ENCODE peak calls at places on chromosomes 13 and 19, in nine cellular contexts. U, Q, P, E, L, T, A, R and F are unnamed samples. For H3K4me1, the result is how much of the 10 kb centered on the place peaks cover.

GRCh38 chr19:7349961-7350711 is 1.4 kb downstream of the ARHGEF18 start:
- DNase-seq in L (no peak), R (no peak), E (no peak), T (no peak), P (no peak), A (no peak), Q (no peak), U (no peak), F (peak)

GRCh38 chr13:58302349-58302748 is 670.8 kb downstream of the PCDH17 start:
- DNase-seq in P (no peak), Q (no peak), T (no peak), E (no peak), U (no peak), R (no peak), A (no peak), L (no peak), F (no peak)

GRCh38 chr19:14059652-14060155 is 2.2 kb downstream of the PALM3 start:
- DNase-seq in L (no peak), U (no peak), E (peak), A (peak), Q (peak), R (no peak), P (no peak), T (no peak), F (no peak)

GRCh38 chr19:49212302-49212701 is 54.7 kb downstream of the TRPM4 start:
- DNase-seq in Q (no peak), U (no peak), L (no peak), P (no peak), R (no peak), T (no peak), A (no peak), E (no peak), F (no peak)

GRCh38 chr19:6287269-6287885 is 7.6 kb upstream of the MLLT1 start:
- DNase-seq in P (no peak), Q (no peak), A (no peak), E (no peak), L (no peak), U (no peak), T (peak), R (no peak), F (no peak)

GRCh38 chr13:96768524-96768923 is 225.8 kb downstream of the OXGR1 start:
- DNase-seq in Q (no peak), U (no peak), R (no peak), L (no peak), P (no peak), T (no peak), A (no peak), E (no peak), F (no peak)

GRCh38 chr19:41161903-41162302 is 31.1 kb upstream of the CYP2S1 start:
- DNase-seq in R (no peak), A (no peak), U (no peak), E (no peak), P (no peak), Q (no peak), L (no peak), T (no peak), F (no peak)

GRCh38 chr13:39773833-39774232 is 118.4 kb downstream of the COG6 start:
- DNase-seq in U (no peak), L (peak), P (no peak), Q (no peak), R (peak), E (no peak), T (peak), A (no peak), F (no peak)

GRCh38 chr13:51797664-51798488 is 6.1 kb downstream of the DHRS12 start:
- DNase-seq in P (peak), E (peak), L (peak), T (peak), Q (no peak), A (peak), R (peak), U (no peak), F (peak)

GRCh38 chr13:113117335-113117872 is 5.2 kb upstream of the F10 start:
- DNase-seq in L (no peak), T (peak), A (no peak), Q (no peak), U (no peak), R (no peak), P (no peak), E (no peak), F (no peak)

GRCh38 chr13:45975337-45975736 is 77.2 kb downstream of the ZC3H13 start:
- DNase-seq in E (no peak), U (no peak), R (no peak), A (no peak), L (no peak), Q (no peak), T (no peak), P (no peak), F (no peak)

GRCh38 chr19:54817670-54818536 is 1.6 kb downstream of the KIR3DL1 start:
- DNase-seq in T (no peak), L (no peak), U (no peak), R (no peak), A (no peak), Q (no peak), P (no peak), E (no peak), F (no peak)

GRCh38 chr13:97855570-97855970 is 97.9 kb upstream of the IPO5 start:
- DNase-seq in T (peak), R (peak), E (peak), Q (no peak), L (peak), U (no peak), A (peak), P (no peak), F (peak)

GRCh38 chr13:48144413-48145035 is 49.6 kb upstream of the MED4 start:
- DNase-seq in L (peak), U (no peak), E (no peak), R (peak), Q (no peak), T (peak), P (no peak), A (no peak), F (no peak)

GRCh38 chr13:79533781-79534400 is 52.9 kb downstream of the NDFIP2 start:
- DNase-seq in L (peak), P (no peak), U (no peak), A (no peak), R (peak), T (peak), E (no peak), Q (no peak), F (no peak)
- H3K4me1 ChIP-seq in L (under half), P (under half), U (under half), A (under half), R (under half), T (under half), E (under half), Q (under half), F (under half)

GRCh38 chr19:19492026-19492610 is 23.2 kb downstream of the TSSK6 start:
- DNase-seq in E (no peak), Q (no peak), R (no peak), L (no peak), A (no peak), P (no peak), U (no peak), T (no peak), F (no peak)

GRCh38 chr19:19488875-19489690 is 26.3 kb downstream of the TSSK6 start:
- DNase-seq in L (peak), Q (peak), E (peak), T (peak), U (peak), R (peak), P (peak), A (peak), F (peak)

GRCh38 chr19:19491321-19492025 is 23.9 kb downstream of the TSSK6 start:
- DNase-seq in L (no peak), T (no peak), U (no peak), P (no peak), R (no peak), E (no peak), Q (no peak), A (no peak), F (no peak)

GRCh38 chr19:19489804-19490204 is 25.5 kb downstream of the TSSK6 start:
- DNase-seq in E (no peak), P (no peak), L (no peak), Q (no peak), A (peak), R (no peak), U (no peak), T (no peak), F (no peak)

DNA sequence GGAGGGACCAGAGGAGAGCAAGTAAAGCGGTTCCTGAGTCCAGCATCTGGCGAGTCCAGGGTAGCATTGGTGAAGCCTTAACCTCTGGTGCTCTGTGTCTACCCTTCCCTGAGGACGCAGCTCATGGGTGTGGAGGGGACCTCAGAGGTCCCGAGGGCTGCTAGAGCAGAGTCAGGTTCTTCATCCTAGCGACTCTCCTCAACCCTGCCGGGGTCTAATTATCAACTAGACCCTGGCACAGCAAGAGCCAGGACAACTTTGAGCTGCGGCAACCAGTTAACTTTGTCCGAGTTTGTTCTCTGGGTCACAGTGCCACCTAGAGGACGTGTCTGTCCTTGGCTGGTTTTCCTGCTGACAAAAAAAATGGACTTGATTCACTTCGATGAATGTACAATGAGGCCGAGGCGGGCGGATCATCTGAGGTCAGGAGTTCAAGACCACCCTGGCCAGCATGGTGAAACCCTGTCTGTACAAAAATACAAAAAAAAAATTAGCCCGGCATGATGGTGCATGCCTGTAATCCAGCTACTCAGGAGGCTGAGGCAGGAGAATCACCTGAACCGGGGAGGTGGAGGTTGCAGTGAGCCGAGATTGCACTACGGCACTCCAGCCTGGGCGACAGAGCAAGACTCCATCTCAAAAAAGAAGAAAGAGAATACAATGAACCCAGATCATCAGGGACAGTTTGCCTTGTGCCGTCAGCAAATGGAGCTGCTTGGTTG is 24.9 kb downstream of the TSSK6 start:
- DNase-seq in L (peak), U (peak), P (peak), Q (peak), T (peak), A (peak), R (peak), E (peak), F (peak)
- H3K4me1 ChIP-seq in L (under half), U (under half), P (under half), Q (under half), T (under half), A (under half), R (under half), E (under half), F (under half)

GRCh38 chr19:3565177-3565576 is 7.6 kb upstream of the HMG20B start:
- DNase-seq in U (no peak), L (peak), Q (no peak), R (peak), P (no peak), T (no peak), A (no peak), E (no peak), F (no peak)
- H3K4me1 ChIP-seq in U (under half), L (under half), Q (under half), R (under half), P (under half), T (under half), A (under half), E (under half), F (under half)

GRCh38 chr13:33191425-33192221 is 93.9 kb downstream of the STARD13 start:
- DNase-seq in R (peak), E (peak), U (no peak), L (peak), P (no peak), Q (no peak), A (no peak), T (peak), F (no peak)
- H3K4me1 ChIP-seq in R (under half), E (half or more), U (under half), L (half or more), P (under half), Q (under half), A (under half), T (half or more), F (half or more)

DNA sequence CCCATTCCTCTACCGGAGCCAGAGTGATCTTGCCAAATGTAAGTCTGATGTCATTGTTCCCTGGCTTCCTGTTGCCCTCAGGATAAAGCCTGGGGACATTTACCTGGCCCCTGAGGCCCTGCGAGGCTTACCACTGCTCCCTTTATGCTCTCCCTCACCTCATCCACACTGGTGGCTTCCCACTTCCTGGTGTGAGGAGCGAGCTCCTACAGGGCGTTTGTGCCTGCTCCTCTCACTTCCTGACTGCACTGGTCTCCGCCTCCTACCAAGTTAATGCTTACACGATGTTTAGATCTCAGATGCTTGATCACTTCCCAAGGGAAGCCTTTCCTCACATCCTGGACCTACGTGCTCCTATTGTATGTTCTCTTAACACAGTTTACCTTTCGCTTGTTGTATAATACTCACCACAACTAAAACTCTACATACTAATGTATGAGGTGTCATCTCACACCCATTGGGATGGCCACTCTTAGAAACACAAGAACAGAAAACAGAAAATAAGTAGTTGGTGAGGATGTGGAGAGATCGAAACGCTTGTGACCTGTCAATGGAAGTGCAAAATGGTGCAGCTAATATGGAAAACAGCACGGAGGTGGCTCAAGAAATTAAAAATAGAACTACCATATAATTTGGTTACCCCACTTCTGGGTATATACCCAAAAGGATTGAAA is 177.6 kb downstream of the SHISA2 start:
- DNase-seq in Q (no peak), A (no peak), E (no peak), P (no peak), R (no peak), U (no peak), L (no peak), T (no peak), F (no peak)
- H3K4me1 ChIP-seq in Q (under half), A (under half), E (under half), P (under half), R (under half), U (under half), L (under half), T (under half), F (under half)

DNA sequence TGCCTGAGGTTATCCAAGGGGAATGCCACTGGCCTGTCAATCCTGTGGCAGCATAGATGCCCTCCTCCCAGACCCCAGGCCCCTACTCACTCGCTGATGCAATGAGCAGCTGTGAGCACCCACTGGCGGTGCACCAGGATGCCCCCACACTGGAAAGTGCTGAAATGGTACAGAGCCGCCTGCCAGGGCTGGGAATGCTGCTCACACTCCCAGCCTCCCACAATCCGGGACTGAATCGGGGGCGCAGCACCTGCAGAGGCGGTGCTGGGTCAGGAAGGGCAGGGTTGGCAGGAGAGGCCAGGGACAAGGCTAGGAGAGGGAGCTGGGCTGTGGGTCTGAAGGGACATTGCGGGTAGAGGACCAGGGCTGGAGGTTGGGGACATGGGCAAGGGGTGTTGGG is 2.0 kb downstream of the KLK1 start:
- DNase-seq in R (no peak), Q (peak), L (no peak), T (no peak), E (no peak), P (no peak), A (no peak), U (no peak), F (no peak)
- H3K4me1 ChIP-seq in R (under half), Q (under half), L (under half), T (under half), E (under half), P (under half), A (under half), U (under half), F (under half)